ENCODE peak calls at places on chromosomes 5 and 9, in six cellular contexts. One of them, this sample, is unnamed.

GRCh38 chr9:136297016-136297691 is 6.7 kb downstream of the CCDC187 start:
- DNase-seq in astrocyte of the spinal cord: no peak
- DNase-seq in right atrium auricular region: no peak
- DNase-seq in body of pancreas: peak
- DNase-seq in thoracic aorta: no peak
- DNase-seq in right lobe of liver: peak
- DNase-seq in this sample: no peak

GRCh38 chr5:17151686-17152085 is 65.7 kb upstream of the BASP1 start:
- DNase-seq in thoracic aorta: no peak
- DNase-seq in astrocyte of the spinal cord: peak
- DNase-seq in body of pancreas: no peak
- DNase-seq in right atrium auricular region: no peak
- DNase-seq in right lobe of liver: no peak
- DNase-seq in this sample: no peak

GRCh38 chr9:98144631-98145030 is 25.6 kb upstream of the TRIM14 start:
- DNase-seq in right atrium auricular region: no peak
- DNase-seq in right lobe of liver: no peak
- DNase-seq in astrocyte of the spinal cord: no peak
- DNase-seq in thoracic aorta: no peak
- DNase-seq in body of pancreas: no peak
- DNase-seq in this sample: no peak

GRCh38 chr5:67166460-67166871 is 30.1 kb downstream of the CD180 start:
- DNase-seq in thoracic aorta: no peak
- DNase-seq in body of pancreas: no peak
- DNase-seq in right lobe of liver: peak
- DNase-seq in astrocyte of the spinal cord: no peak
- DNase-seq in right atrium auricular region: peak
- DNase-seq in this sample: no peak

GRCh38 chr5:8869932-8870331 is 675.9 kb downstream of the SEMA5A start:
- DNase-seq in astrocyte of the spinal cord: no peak
- DNase-seq in right lobe of liver: no peak
- DNase-seq in right atrium auricular region: no peak
- DNase-seq in thoracic aorta: no peak
- DNase-seq in body of pancreas: no peak
- DNase-seq in this sample: no peak

GRCh38 chr5:118553662-118554061 is 434.7 kb downstream of the DTWD2 start:
- DNase-seq in thoracic aorta: peak
- DNase-seq in astrocyte of the spinal cord: peak
- DNase-seq in right lobe of liver: no peak
- DNase-seq in right atrium auricular region: peak
- DNase-seq in body of pancreas: no peak
- DNase-seq in this sample: peak

GRCh38 chr5:6188344-6188743 is 190.0 kb downstream of the MED10 start:
- DNase-seq in thoracic aorta: no peak
- DNase-seq in right lobe of liver: no peak
- DNase-seq in right atrium auricular region: peak
- DNase-seq in astrocyte of the spinal cord: no peak
- DNase-seq in body of pancreas: no peak
- DNase-seq in this sample: no peak

GRCh38 chr9:128138001-128138400 is 10.5 kb upstream of the PTGES2 start:
- DNase-seq in body of pancreas: no peak
- DNase-seq in thoracic aorta: no peak
- DNase-seq in right lobe of liver: peak
- DNase-seq in right atrium auricular region: no peak
- DNase-seq in astrocyte of the spinal cord: no peak
- DNase-seq in this sample: peak

GRCh38 chr9:94086468-94086867 is 2.2 kb downstream of the PTPDC1 start:
- DNase-seq in right atrium auricular region: no peak
- DNase-seq in right lobe of liver: no peak
- DNase-seq in astrocyte of the spinal cord: peak
- DNase-seq in thoracic aorta: no peak
- DNase-seq in body of pancreas: no peak
- DNase-seq in this sample: no peak

GRCh38 chr5:620586-621180 is 8.5 kb downstream of the CEP72 start:
- DNase-seq in body of pancreas: no peak
- DNase-seq in thoracic aorta: no peak
- DNase-seq in right atrium auricular region: no peak
- DNase-seq in astrocyte of the spinal cord: no peak
- DNase-seq in right lobe of liver: peak
- DNase-seq in this sample: no peak

GRCh38 chr5:157710887-157711286 is 20.3 kb upstream of the THG1L start:
- DNase-seq in right lobe of liver: no peak
- DNase-seq in body of pancreas: no peak
- DNase-seq in thoracic aorta: no peak
- DNase-seq in right atrium auricular region: no peak
- DNase-seq in astrocyte of the spinal cord: peak
- DNase-seq in this sample: no peak

GRCh38 chr9:69186841-69187611 is 12.9 kb downstream of the TJP2 start:
- DNase-seq in right lobe of liver: no peak
- DNase-seq in right atrium auricular region: no peak
- DNase-seq in thoracic aorta: no peak
- DNase-seq in body of pancreas: no peak
- DNase-seq in astrocyte of the spinal cord: no peak
- DNase-seq in this sample: no peak

GRCh38 chr5:9927521-9927997 is 297.4 kb upstream of the TAS2R1 start:
- DNase-seq in right atrium auricular region: no peak
- DNase-seq in astrocyte of the spinal cord: peak
- DNase-seq in body of pancreas: no peak
- DNase-seq in thoracic aorta: no peak
- DNase-seq in right lobe of liver: no peak
- DNase-seq in this sample: no peak

GRCh38 chr9:75803130-75803529 is 87.3 kb upstream of the PCSK5 start:
- DNase-seq in thoracic aorta: no peak
- DNase-seq in astrocyte of the spinal cord: peak
- DNase-seq in body of pancreas: no peak
- DNase-seq in right atrium auricular region: no peak
- DNase-seq in right lobe of liver: no peak
- DNase-seq in this sample: peak

GRCh38 chr5:66894480-66895240 is 298.5 kb downstream of the MAST4 start:
- DNase-seq in body of pancreas: no peak
- DNase-seq in astrocyte of the spinal cord: no peak
- DNase-seq in right atrium auricular region: no peak
- DNase-seq in right lobe of liver: no peak
- DNase-seq in thoracic aorta: no peak
- DNase-seq in this sample: no peak

DNA sequence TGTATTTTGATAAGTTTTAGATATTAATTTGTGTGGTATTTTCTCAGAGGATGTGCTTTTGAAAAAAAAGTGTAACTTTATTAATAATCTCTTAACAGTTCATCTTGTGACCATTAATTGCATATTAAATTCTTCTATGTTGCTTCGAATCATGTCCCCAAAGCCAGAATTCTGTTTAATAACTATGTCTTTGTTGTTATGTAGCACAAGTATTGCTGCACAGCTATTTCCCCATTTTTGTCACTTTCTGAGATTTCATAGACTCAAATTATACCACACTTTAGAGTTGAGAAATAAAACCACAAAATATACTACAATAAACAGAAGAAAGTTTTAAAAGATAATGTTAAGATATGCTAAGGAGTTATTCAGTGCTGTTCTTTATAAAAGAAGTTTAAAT is 2.8 kb downstream of the MEF2C start:
- DNase-seq in right lobe of liver: no peak
- DNase-seq in astrocyte of the spinal cord: no peak
- DNase-seq in right atrium auricular region: no peak
- DNase-seq in thoracic aorta: no peak
- DNase-seq in body of pancreas: no peak
- DNase-seq in this sample: no peak
- H3K4me3 ChIP-seq in right lobe of liver: peak
- H3K4me3 ChIP-seq in astrocyte of the spinal cord: no peak
- H3K4me3 ChIP-seq in right atrium auricular region: peak
- H3K4me3 ChIP-seq in thoracic aorta: peak
- H3K4me3 ChIP-seq in body of pancreas: no peak
- H3K4me3 ChIP-seq in this sample: no peak

GRCh38 chr5:28328691-28329090 is 1290.3 kb upstream of the CDH9 start:
- DNase-seq in body of pancreas: no peak
- DNase-seq in right lobe of liver: no peak
- DNase-seq in astrocyte of the spinal cord: peak
- DNase-seq in thoracic aorta: no peak
- DNase-seq in right atrium auricular region: no peak
- DNase-seq in this sample: no peak
- H3K4me3 ChIP-seq in body of pancreas: no peak
- H3K4me3 ChIP-seq in right lobe of liver: no peak
- H3K4me3 ChIP-seq in astrocyte of the spinal cord: no peak
- H3K4me3 ChIP-seq in thoracic aorta: no peak
- H3K4me3 ChIP-seq in right atrium auricular region: no peak
- H3K4me3 ChIP-seq in this sample: no peak

GRCh38 chr9:91840469-91840868 is 109.6 kb downstream of the ROR2 start:
- DNase-seq in thoracic aorta: no peak
- DNase-seq in right atrium auricular region: no peak
- DNase-seq in astrocyte of the spinal cord: no peak
- DNase-seq in body of pancreas: no peak
- DNase-seq in right lobe of liver: peak
- DNase-seq in this sample: no peak

GRCh38 chr9:91835632-91836031 is 114.4 kb downstream of the ROR2 start:
- DNase-seq in right lobe of liver: no peak
- DNase-seq in astrocyte of the spinal cord: no peak
- DNase-seq in body of pancreas: no peak
- DNase-seq in right atrium auricular region: no peak
- DNase-seq in thoracic aorta: no peak
- DNase-seq in this sample: no peak

GRCh38 chr9:91839926-91840464 is 110.0 kb downstream of the ROR2 start:
- DNase-seq in astrocyte of the spinal cord: no peak
- DNase-seq in body of pancreas: no peak
- DNase-seq in thoracic aorta: no peak
- DNase-seq in right lobe of liver: peak
- DNase-seq in right atrium auricular region: no peak
- DNase-seq in this sample: no peak

GRCh38 chr9:91836515-91836914 is 113.5 kb downstream of the ROR2 start:
- DNase-seq in astrocyte of the spinal cord: no peak
- DNase-seq in thoracic aorta: no peak
- DNase-seq in right atrium auricular region: no peak
- DNase-seq in right lobe of liver: peak
- DNase-seq in body of pancreas: no peak
- DNase-seq in this sample: no peak

GRCh38 chr9:91837982-91838731 is 111.9 kb downstream of the ROR2 start:
- DNase-seq in thoracic aorta: no peak
- DNase-seq in right atrium auricular region: peak
- DNase-seq in astrocyte of the spinal cord: no peak
- DNase-seq in right lobe of liver: peak
- DNase-seq in body of pancreas: peak
- DNase-seq in this sample: no peak
- H3K4me3 ChIP-seq in thoracic aorta: peak
- H3K4me3 ChIP-seq in right atrium auricular region: peak
- H3K4me3 ChIP-seq in astrocyte of the spinal cord: no peak
- H3K4me3 ChIP-seq in right lobe of liver: no peak
- H3K4me3 ChIP-seq in body of pancreas: no peak
- H3K4me3 ChIP-seq in this sample: no peak

DNA sequence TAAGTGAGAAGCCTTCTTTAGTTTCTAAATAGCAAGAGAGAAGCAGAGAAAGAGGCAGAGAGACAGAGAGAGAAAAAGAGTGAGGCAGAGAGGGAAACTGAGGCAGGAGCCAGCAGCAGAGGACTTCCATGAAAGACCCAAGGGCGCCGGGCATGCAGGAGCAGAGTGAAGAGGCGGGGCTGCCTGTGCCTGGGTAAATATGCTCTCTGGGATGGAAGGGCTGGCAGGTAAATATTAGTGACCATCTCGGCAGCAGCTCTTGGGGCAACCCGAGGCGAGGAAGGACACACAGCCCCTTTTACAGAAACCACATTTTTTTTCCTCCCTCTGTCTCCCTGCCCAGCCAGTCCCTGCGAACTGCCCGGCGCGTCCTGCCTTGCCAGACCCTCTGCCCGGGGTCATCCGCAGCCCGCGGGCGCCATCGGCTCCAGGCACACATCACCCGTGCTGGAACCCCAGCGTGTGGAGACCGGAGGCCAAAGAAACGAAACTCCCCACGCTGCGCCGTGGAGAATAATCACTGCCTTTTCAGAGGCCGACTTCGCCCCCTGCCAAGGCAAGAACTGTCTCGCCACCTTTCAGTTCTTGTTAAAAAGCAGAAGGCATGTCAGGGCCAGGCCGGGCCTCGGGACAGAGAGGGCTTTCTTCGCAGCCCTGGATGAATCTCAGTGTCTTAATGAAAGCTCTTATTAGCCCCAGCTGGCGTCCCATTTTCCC is 61.3 kb downstream of the BOD1 start:
- DNase-seq in right atrium auricular region: no peak
- DNase-seq in thoracic aorta: no peak
- DNase-seq in body of pancreas: no peak
- DNase-seq in right lobe of liver: no peak
- DNase-seq in astrocyte of the spinal cord: no peak
- DNase-seq in this sample: no peak
- H3K4me3 ChIP-seq in right atrium auricular region: no peak
- H3K4me3 ChIP-seq in thoracic aorta: no peak
- H3K4me3 ChIP-seq in body of pancreas: no peak
- H3K4me3 ChIP-seq in right lobe of liver: no peak
- H3K4me3 ChIP-seq in astrocyte of the spinal cord: no peak
- H3K4me3 ChIP-seq in this sample: no peak

DNA sequence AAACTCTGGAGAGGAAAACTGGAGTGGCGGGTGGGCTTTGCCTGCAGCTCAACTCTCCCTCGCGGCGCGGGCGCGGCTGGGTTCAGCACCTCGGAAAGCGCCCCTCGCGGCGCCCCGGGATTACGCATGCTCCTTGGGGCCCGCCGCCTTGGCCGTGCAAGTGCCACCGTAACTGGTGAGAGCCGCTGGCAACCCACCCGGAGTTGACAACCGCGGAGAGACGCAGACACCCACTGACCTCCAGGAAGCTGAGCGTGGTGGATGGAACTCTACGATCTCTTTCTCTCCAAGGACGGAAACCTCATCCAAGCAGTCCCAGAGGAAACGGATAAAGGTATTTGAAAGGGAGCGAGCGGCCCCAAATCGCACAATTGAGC is 194 bp upstream of the RXFP3 start:
- DNase-seq in thoracic aorta: no peak
- DNase-seq in astrocyte of the spinal cord: peak
- DNase-seq in right lobe of liver: peak
- DNase-seq in body of pancreas: peak
- DNase-seq in right atrium auricular region: peak
- DNase-seq in this sample: no peak
- H3K4me3 ChIP-seq in thoracic aorta: peak
- H3K4me3 ChIP-seq in astrocyte of the spinal cord: peak
- H3K4me3 ChIP-seq in right lobe of liver: peak
- H3K4me3 ChIP-seq in body of pancreas: no peak
- H3K4me3 ChIP-seq in right atrium auricular region: peak
- H3K4me3 ChIP-seq in this sample: no peak

This sample was measured in SJCRH30.